ENCODE peak calls at places on chromosomes 16 and 17, in six cellular contexts. Z is H54, K is PC-9, H is dermis microvascular lymphatic vessel endothelial cell, M is progenitor cell of endocrine pancreas, G is kidney tubule cell. W is an unnamed sample.

GRCh38 chr17:74740641-74741387 is 3.8 kb downstream of the RAB37 start:
- DNase-seq in Z (no peak), K (no peak), H (no peak), M (no peak), G (no peak), W (no peak)

GRCh38 chr17:3222505-3222904 is 15.0 kb downstream of the OR1A1 start:
- DNase-seq in Z (no peak), K (no peak), H (no peak), M (no peak), G (no peak), W (no peak)

GRCh38 chr16:17548825-17549224 is 78.1 kb upstream of the XYLT1 start:
- DNase-seq in Z (no peak), K (no peak), H (no peak), M (no peak), G (no peak), W (no peak)

GRCh38 chr16:80924372-80924978 is 82.2 kb downstream of the CMC2 start:
- DNase-seq in Z (no peak), K (peak), H (peak), M (peak), G (peak), W (no peak)

GRCh38 chr16:13298676-13299075 is 397.3 kb downstream of the SHISA9 start:
- DNase-seq in Z (no peak), K (no peak), H (no peak), M (no peak), G (peak), W (no peak)

GRCh38 chr17:79188048-79188447 is 113.4 kb downstream of the ENGASE start:
- DNase-seq in Z (peak), K (peak), H (no peak), M (peak), G (peak), W (no peak)

GRCh38 chr16:56841233-56841632 is 23.8 kb upstream of the SLC12A3 start:
- DNase-seq in Z (no peak), K (no peak), H (no peak), M (no peak), G (no peak), W (no peak)

GRCh38 chr17:18251204-18251603 is 7.3 kb downstream of the FLII start:
- DNase-seq in Z (no peak), K (no peak), H (no peak), M (no peak), G (no peak), W (no peak)

GRCh38 chr17:64061157-64061898 is 40.9 kb upstream of the ICAM2 start:
- DNase-seq in Z (no peak), K (no peak), H (peak), M (no peak), G (peak), W (peak)

GRCh38 chr17:14790518-14790917 is 474.6 kb downstream of the PMP22 start:
- DNase-seq in Z (no peak), K (no peak), H (no peak), M (no peak), G (no peak), W (no peak)

GRCh38 chr16:4032768-4033167 is 83.5 kb downstream of the ADCY9 start:
- DNase-seq in Z (no peak), K (no peak), H (no peak), M (no peak), G (peak), W (no peak)

GRCh38 chr16:30394603-30395154 is 541 bp upstream of the ZNF48 start:
- DNase-seq in Z (no peak), K (no peak), H (no peak), M (peak), G (peak), W (no peak)

GRCh38 chr16:81808933-81809480 is 29.9 kb downstream of the PLCG2 start:
- DNase-seq in Z (no peak), K (no peak), H (no peak), M (no peak), G (no peak), W (no peak)

GRCh38 chr17:50882851-50883250 is 16.7 kb upstream of the TOB1 start:
- DNase-seq in Z (peak), K (no peak), H (no peak), M (no peak), G (peak), W (no peak)

GRCh38 chr16:6573577-6573976 is 759.1 kb upstream of the RBFOX1 start:
- DNase-seq in Z (no peak), K (peak), H (no peak), M (peak), G (peak), W (no peak)

GRCh38 chr16:85376292-85377095 is 236.6 kb upstream of the GSE1 start:
- DNase-seq in Z (no peak), K (no peak), H (no peak), M (no peak), G (no peak), W (no peak)

GRCh38 chr17:47957591-47958490 is at the start of gene PRR15L:
- DNase-seq in Z (no peak), K (peak), H (no peak), M (peak), G (peak), W (no peak)

W was measured in glomerular endothelial cell.